ENCODE peak calls at places on chromosomes 13 and 19, in seven cellular contexts. A is IMR-90, W is Peyer's patch, Q is tibial nerve, F is spleen, D is A549, C is sigmoid colon. S is an unnamed sample.

GRCh38 chr13:26236306-26236705 is 14.2 kb upstream of the RNF6 start:
- DNase-seq in Q (no peak), C (no peak), W (no peak), F (no peak), D (no peak), A (no peak), S (no peak)

GRCh38 chr19:18292460-18292809 is 11.0 kb upstream of the JUND start:
- DNase-seq in W (no peak), Q (no peak), C (no peak), F (no peak), D (no peak), A (no peak), S (no peak)

GRCh38 chr13:26460652-26461051 is 96.8 kb upstream of the WASF3 start:
- DNase-seq in D (no peak), F (no peak), W (no peak), Q (peak; percentile 50), A (peak; percentile 84), C (peak; percentile 91), S (peak; percentile 14)

GRCh38 chr13:24076124-24076523 is 84.4 kb upstream of the SPATA13 start:
- DNase-seq in F (no peak), W (peak; percentile 71), C (no peak), A (no peak), D (peak; percentile 8), Q (no peak), S (no peak)

GRCh38 chr13:22693691-22694090 is 487.1 kb upstream of the SGCG start:
- DNase-seq in A (no peak), W (no peak), F (no peak), D (no peak), C (no peak), Q (no peak), S (no peak)

GRCh38 chr19:18385675-18386542 is at the start of gene GDF15:
- DNase-seq in C (peak; percentile 86), F (peak; percentile 76), W (peak; percentile 94), Q (peak; percentile 70), A (peak; percentile 87), D (peak; percentile 94), S (peak; percentile 55)

GRCh38 chr13:106156468-106156867 is 379.0 kb downstream of the EFNB2 start:
- DNase-seq in F (no peak), C (no peak), W (no peak), A (peak; percentile 99), D (peak; percentile 57), Q (no peak), S (no peak)

GRCh38 chr13:102035969-102036368 is 365.9 kb downstream of the FGF14 start:
- DNase-seq in Q (no peak), D (no peak), A (no peak), F (no peak), C (no peak), W (no peak), S (no peak)

GRCh38 chr19:42323852-42324654 is 1.4 kb upstream of the MEGF8 start:
- DNase-seq in C (no peak), A (no peak), D (no peak), W (peak; percentile 55), Q (no peak), F (peak; percentile 88), S (peak; percentile 10)

GRCh38 chr13:35888327-35888940 is 242.7 kb downstream of the DCLK1 start:
- DNase-seq in W (no peak), A (peak; percentile 18), Q (no peak), D (no peak), F (no peak), C (no peak), S (no peak)

GRCh38 chr13:98207411-98207810 is 30.3 kb upstream of the RNF113B start:
- DNase-seq in W (no peak), C (no peak), A (peak; percentile 55), Q (no peak), D (no peak), F (no peak), S (no peak)

GRCh38 chr19:38264486-38265212 is at the start of gene SPINT2:
- DNase-seq in D (no peak), C (no peak), F (peak; percentile 93), W (no peak), Q (no peak), A (no peak), S (no peak)

GRCh38 chr13:48585456-48585840 is 52.6 kb upstream of the RCBTB2 start:
- DNase-seq in W (no peak), A (no peak), F (no peak), C (no peak), Q (no peak), D (no peak), S (peak; percentile 23)

GRCh38 chr13:90868321-90868920 is 479.1 kb upstream of the MIR17HG start:
- DNase-seq in A (peak; percentile 11), D (peak; percentile 16), F (no peak), W (no peak), C (no peak), Q (peak; percentile 44), S (peak; percentile 20)

GRCh38 chr19:49427855-49428546 is 2.8 kb downstream of the GFY start:
- DNase-seq in Q (no peak), A (no peak), D (no peak), F (no peak), C (no peak), W (no peak), S (no peak)

GRCh38 chr19:49949735-49950589 is 11.0 kb downstream of the SIGLEC11 start:
- DNase-seq in Q (no peak), W (no peak), D (no peak), F (peak; percentile 41), C (no peak), A (no peak), S (no peak)

GRCh38 chr19:342801-343421 is 1.7 kb downstream of the MIER2 start:
- DNase-seq in A (peak; percentile 93), F (peak; percentile 76), C (peak; percentile 80), W (peak; percentile 76), D (no peak), Q (peak; percentile 78), S (peak; percentile 12)

GRCh38 chr19:51501594-51502263 is at the start of gene SIGLEC12:
- DNase-seq in D (no peak), W (peak; percentile 68), Q (peak; percentile 10), F (peak; percentile 89), C (peak; percentile 67), A (no peak), S (no peak)

GRCh38 chr13:73535341-73535740 is 476.5 kb downstream of the KLF5 start:
- DNase-seq in W (no peak), Q (no peak), D (no peak), F (no peak), C (no peak), A (no peak), S (no peak)

GRCh38 chr13:24511019-24511823 is 1.4 kb downstream of the PARP4 start:
- DNase-seq in C (no peak), A (peak; percentile 91), Q (peak; percentile 26), W (peak; percentile 78), D (peak; percentile 68), F (peak; percentile 81), S (peak; percentile 15)

GRCh38 chr13:85819513-85819912 is 20.3 kb upstream of the SLITRK6 start:
- DNase-seq in W (no peak), C (no peak), Q (no peak), D (no peak), F (no peak), A (no peak), S (no peak)

GRCh38 chr13:45542878-45543277 is 72.7 kb downstream of the ERICH6B start:
- DNase-seq in D (no peak), Q (no peak), F (no peak), W (no peak), C (no peak), A (no peak), S (no peak)

GRCh38 chr13:34035676-34036325 is 217.9 kb downstream of the RFC3 start:
- DNase-seq in Q (no peak), D (peak; percentile 65), C (no peak), W (no peak), A (no peak), F (no peak), S (no peak)

GRCh38 chr13:21576424-21576823 is 27.5 kb downstream of the MICU2 start:
- DNase-seq in D (no peak), F (no peak), C (no peak), W (no peak), A (peak; percentile 33), Q (no peak), S (no peak)

GRCh38 chr19:13803038-13803437 is 7.8 kb downstream of the ZSWIM4 start:
- DNase-seq in Q (no peak), F (no peak), W (no peak), C (no peak), D (no peak), A (no peak), S (no peak)

GRCh38 chr13:51764184-51765141 is 39.5 kb downstream of the DHRS12 start:
- DNase-seq in W (peak; percentile 78), F (no peak), C (peak; percentile 95), Q (peak; percentile 81), D (peak; percentile 42), A (peak; percentile 97), S (peak; percentile 93)

GRCh38 chr19:18170714-18171255 is 2.8 kb upstream of the IFI30 start:
- DNase-seq in C (no peak), Q (no peak), F (peak; percentile 86), A (no peak), D (no peak), W (peak; percentile 75), S (no peak)

DNA sequence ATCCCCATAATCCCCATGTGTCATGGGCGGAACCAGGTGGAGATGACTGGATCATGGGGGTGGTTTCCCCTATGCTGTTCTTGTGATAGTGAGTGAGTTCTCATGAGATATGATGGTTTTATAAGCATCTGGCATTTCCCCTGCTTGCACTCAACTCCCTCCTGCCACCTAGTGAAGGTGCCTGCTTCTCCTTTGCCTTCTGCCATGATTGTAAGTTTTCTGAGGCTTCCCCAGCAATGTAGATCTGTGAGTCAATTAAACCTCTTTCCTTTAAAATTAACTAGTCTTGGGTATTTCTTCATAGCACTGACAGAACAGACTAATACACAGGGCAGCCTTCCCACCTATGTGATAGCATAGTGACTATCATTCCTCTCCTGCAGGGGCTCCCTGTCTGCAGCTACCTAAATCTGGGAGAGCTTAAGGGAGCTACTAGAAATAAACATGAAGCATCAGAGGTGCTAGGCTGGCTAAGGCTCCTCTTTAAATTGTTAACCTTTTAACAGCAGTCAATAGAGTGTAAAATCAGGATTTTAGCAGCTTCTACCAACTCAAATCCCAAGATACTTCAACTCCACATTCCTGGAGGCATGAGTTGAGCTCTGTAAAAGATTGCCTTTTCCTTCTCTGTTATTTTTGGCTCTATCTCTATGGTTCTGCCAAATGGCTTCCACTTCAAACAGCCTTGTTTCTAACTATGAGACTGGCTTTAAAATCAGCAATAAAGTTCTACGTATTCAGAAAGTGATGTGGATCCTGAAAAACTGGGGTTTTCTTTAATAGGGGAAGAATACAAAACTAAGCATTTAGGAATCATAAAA is 112.3 kb downstream of the VWA8 start:
- DNase-seq in C (no peak), A (peak; percentile 52), D (no peak), F (no peak), Q (no peak), W (no peak), S (no peak)
- TF ChIP-seq CTCF in C (no peak), A (no peak), D (peak; percentile 23), F (no peak), Q (peak; percentile 14), W (no peak), S (no peak)

GRCh38 chr13:28494861-28495585 is at the start of gene FLT1:
- DNase-seq in Q (no peak), W (no peak), C (no peak), F (peak; percentile 85), A (peak; percentile 38), D (no peak), S (peak; percentile 30)
- TF ChIP-seq POLR2A in Q (no peak), W (no peak), C (no peak), F (peak; percentile 50), A (peak; percentile 64), D (no peak), S (no peak)

GRCh38 chr19:4528843-4529242 is 6.2 kb downstream of the PLIN5 start:
- DNase-seq in A (no peak), W (no peak), F (no peak), D (no peak), Q (no peak), C (no peak), S (no peak)
- TF ChIP-seq CTCF in A (no peak), W (no peak), F (no peak), D (no peak), Q (no peak), C (no peak), S (no peak)

GRCh38 chr13:113418722-113419049 is 34.6 kb downstream of the ADPRHL1 start:
- DNase-seq in F (no peak), Q (no peak), A (no peak), W (no peak), D (no peak), C (no peak), S (no peak)
- TF ChIP-seq POLR2A in F (no peak), Q (no peak), A (no peak), W (no peak), D (no peak), C (no peak), S (no peak)

S was measured in thyroid gland.